ENCODE peak calls at places on chromosome 5, in eight cellular contexts. One of them, this sample, is unnamed.

GRCh38 chr5:66718374-66718977 is 122.3 kb downstream of the MAST4 start:
- DNase-seq in fibroblast of lung: no peak
- DNase-seq in A549: no peak
- DNase-seq in MM.1S: no peak
- DNase-seq in cardiac muscle cell: no peak
- DNase-seq in brain microvascular endothelial cell: no peak
- DNase-seq in IMR-90: no peak
- DNase-seq in AG04450: no peak
- DNase-seq in this sample: no peak

GRCh38 chr5:128965011-128965637 is at the start of gene SLC27A6:
- DNase-seq in fibroblast of lung: peak; percentile 13
- DNase-seq in A549: peak; percentile 11
- DNase-seq in MM.1S: no peak
- DNase-seq in cardiac muscle cell: peak; percentile 79
- DNase-seq in brain microvascular endothelial cell: no peak
- DNase-seq in IMR-90: no peak
- DNase-seq in AG04450: no peak
- DNase-seq in this sample: no peak

GRCh38 chr5:122985954-122986721 is 50.4 kb downstream of the PPIC start:
- DNase-seq in fibroblast of lung: no peak
- DNase-seq in A549: no peak
- DNase-seq in MM.1S: no peak
- DNase-seq in cardiac muscle cell: no peak
- DNase-seq in brain microvascular endothelial cell: no peak
- DNase-seq in IMR-90: no peak
- DNase-seq in AG04450: no peak
- DNase-seq in this sample: no peak

GRCh38 chr5:150609843-150610584 is 30.4 kb upstream of the SYNPO start:
- DNase-seq in fibroblast of lung: no peak
- DNase-seq in A549: no peak
- DNase-seq in MM.1S: no peak
- DNase-seq in cardiac muscle cell: peak; percentile 64
- DNase-seq in brain microvascular endothelial cell: no peak
- DNase-seq in IMR-90: no peak
- DNase-seq in AG04450: no peak
- DNase-seq in this sample: no peak

GRCh38 chr5:1061916-1062315 is 49.9 kb downstream of the SLC12A7 start:
- DNase-seq in fibroblast of lung: no peak
- DNase-seq in A549: no peak
- DNase-seq in MM.1S: no peak
- DNase-seq in cardiac muscle cell: no peak
- DNase-seq in brain microvascular endothelial cell: no peak
- DNase-seq in IMR-90: no peak
- DNase-seq in AG04450: no peak
- DNase-seq in this sample: no peak

GRCh38 chr5:80796861-80797260 is 142.1 kb upstream of the DHFR start:
- DNase-seq in fibroblast of lung: no peak
- DNase-seq in A549: no peak
- DNase-seq in MM.1S: no peak
- DNase-seq in cardiac muscle cell: no peak
- DNase-seq in brain microvascular endothelial cell: no peak
- DNase-seq in IMR-90: no peak
- DNase-seq in AG04450: no peak
- DNase-seq in this sample: no peak

GRCh38 chr5:156497816-156498215 is 170.9 kb downstream of the SGCD start:
- DNase-seq in fibroblast of lung: no peak
- DNase-seq in A549: no peak
- DNase-seq in MM.1S: no peak
- DNase-seq in cardiac muscle cell: no peak
- DNase-seq in brain microvascular endothelial cell: no peak
- DNase-seq in IMR-90: peak; percentile 74
- DNase-seq in AG04450: no peak
- DNase-seq in this sample: peak; percentile 61

GRCh38 chr5:158039911-158040347 is 181.0 kb upstream of the CLINT1 start:
- DNase-seq in fibroblast of lung: no peak
- DNase-seq in A549: no peak
- DNase-seq in MM.1S: peak; percentile 77
- DNase-seq in cardiac muscle cell: no peak
- DNase-seq in brain microvascular endothelial cell: no peak
- DNase-seq in IMR-90: no peak
- DNase-seq in AG04450: no peak
- DNase-seq in this sample: peak; percentile 54

GRCh38 chr5:154002093-154002492 is 36.6 kb downstream of the FAM114A2 start:
- DNase-seq in fibroblast of lung: peak; percentile 80
- DNase-seq in A549: no peak
- DNase-seq in MM.1S: no peak
- DNase-seq in cardiac muscle cell: no peak
- DNase-seq in brain microvascular endothelial cell: no peak
- DNase-seq in IMR-90: peak; percentile 30
- DNase-seq in AG04450: no peak
- DNase-seq in this sample: peak; percentile 5

GRCh38 chr5:173882632-173883031 is 5.5 kb upstream of the CPEB4 start:
- DNase-seq in fibroblast of lung: no peak
- DNase-seq in A549: no peak
- DNase-seq in MM.1S: no peak
- DNase-seq in cardiac muscle cell: no peak
- DNase-seq in brain microvascular endothelial cell: no peak
- DNase-seq in IMR-90: peak; percentile 11
- DNase-seq in AG04450: no peak
- DNase-seq in this sample: peak; percentile 41

GRCh38 chr5:55231476-55232193 is 1.8 kb downstream of the CCNO start:
- DNase-seq in fibroblast of lung: peak; percentile 45
- DNase-seq in A549: no peak
- DNase-seq in MM.1S: no peak
- DNase-seq in cardiac muscle cell: peak; percentile 46
- DNase-seq in brain microvascular endothelial cell: no peak
- DNase-seq in IMR-90: no peak
- DNase-seq in AG04450: no peak
- DNase-seq in this sample: peak; percentile 43
- H3K27ac ChIP-seq in fibroblast of lung: no peak overlapping the region
- H3K27ac ChIP-seq in A549: peak overlapping the region; percentile 94
- H3K27ac ChIP-seq in MM.1S: no peak overlapping the region
- H3K27ac ChIP-seq in cardiac muscle cell: no peak overlapping the region
- H3K27ac ChIP-seq in brain microvascular endothelial cell: no peak overlapping the region
- H3K27ac ChIP-seq in IMR-90: no peak overlapping the region
- H3K27ac ChIP-seq in AG04450: no peak overlapping the region
- H3K27ac ChIP-seq in this sample: no peak overlapping the region

GRCh38 chr5:137758121-137758520 is 4.0 kb upstream of the HNRNPA0 start:
- DNase-seq in fibroblast of lung: no peak
- DNase-seq in A549: no peak
- DNase-seq in MM.1S: no peak
- DNase-seq in cardiac muscle cell: no peak
- DNase-seq in brain microvascular endothelial cell: no peak
- DNase-seq in IMR-90: no peak
- DNase-seq in AG04450: no peak
- DNase-seq in this sample: no peak
- H3K4me3 ChIP-seq in fibroblast of lung: no peak overlapping the region
- H3K4me3 ChIP-seq in A549: no peak overlapping the region
- H3K4me3 ChIP-seq in MM.1S: no peak overlapping the region
- H3K4me3 ChIP-seq in cardiac muscle cell: no peak overlapping the region
- H3K4me3 ChIP-seq in brain microvascular endothelial cell: no peak overlapping the region
- H3K4me3 ChIP-seq in IMR-90: no peak overlapping the region
- H3K4me3 ChIP-seq in AG04450: no peak overlapping the region
- H3K4me3 ChIP-seq in this sample: no peak overlapping the region

GRCh38 chr5:113693621-113694130 is 180.2 kb downstream of the YTHDC2 start:
- DNase-seq in fibroblast of lung: peak; percentile 3
- DNase-seq in A549: no peak
- DNase-seq in MM.1S: no peak
- DNase-seq in cardiac muscle cell: no peak
- DNase-seq in brain microvascular endothelial cell: no peak
- DNase-seq in IMR-90: no peak
- DNase-seq in AG04450: no peak
- DNase-seq in this sample: no peak
- H3K27ac ChIP-seq in fibroblast of lung: no peak overlapping the region
- H3K27ac ChIP-seq in A549: no peak overlapping the region
- H3K27ac ChIP-seq in MM.1S: no peak overlapping the region
- H3K27ac ChIP-seq in cardiac muscle cell: no peak overlapping the region
- H3K27ac ChIP-seq in brain microvascular endothelial cell: no peak overlapping the region
- H3K27ac ChIP-seq in IMR-90: no peak overlapping the region
- H3K27ac ChIP-seq in AG04450: no peak overlapping the region
- H3K27ac ChIP-seq in this sample: no peak overlapping the region

DNA sequence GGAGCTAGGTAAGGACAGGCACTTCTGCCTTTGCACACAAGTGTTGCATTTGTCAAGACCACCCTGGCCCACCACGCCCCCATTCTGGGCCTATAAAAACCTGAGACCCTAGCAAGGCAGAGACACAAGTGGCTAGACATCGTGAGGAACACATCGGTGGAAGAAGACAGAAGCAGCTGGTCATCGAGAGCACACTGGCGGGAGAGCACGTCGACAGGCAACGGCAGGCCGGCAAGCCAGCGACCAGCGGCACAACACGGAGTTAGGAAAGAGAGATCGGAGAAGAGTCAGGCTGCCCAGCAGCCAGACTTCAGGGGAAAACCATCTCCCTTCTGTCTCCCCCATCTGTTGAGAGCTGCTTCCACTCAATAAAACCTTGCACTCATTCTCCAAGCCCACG is 76.1 kb downstream of the HRH2 start:
- DNase-seq in fibroblast of lung: no peak
- DNase-seq in A549: no peak
- DNase-seq in MM.1S: no peak
- DNase-seq in cardiac muscle cell: no peak
- DNase-seq in brain microvascular endothelial cell: no peak
- DNase-seq in IMR-90: no peak
- DNase-seq in AG04450: no peak
- DNase-seq in this sample: no peak
- H3K4me3 ChIP-seq in fibroblast of lung: no peak overlapping the region
- H3K4me3 ChIP-seq in A549: no peak overlapping the region
- H3K4me3 ChIP-seq in MM.1S: no peak overlapping the region
- H3K4me3 ChIP-seq in cardiac muscle cell: no peak overlapping the region
- H3K4me3 ChIP-seq in brain microvascular endothelial cell: no peak overlapping the region
- H3K4me3 ChIP-seq in IMR-90: no peak overlapping the region
- H3K4me3 ChIP-seq in AG04450: no peak overlapping the region
- H3K4me3 ChIP-seq in this sample: no peak overlapping the region

DNA sequence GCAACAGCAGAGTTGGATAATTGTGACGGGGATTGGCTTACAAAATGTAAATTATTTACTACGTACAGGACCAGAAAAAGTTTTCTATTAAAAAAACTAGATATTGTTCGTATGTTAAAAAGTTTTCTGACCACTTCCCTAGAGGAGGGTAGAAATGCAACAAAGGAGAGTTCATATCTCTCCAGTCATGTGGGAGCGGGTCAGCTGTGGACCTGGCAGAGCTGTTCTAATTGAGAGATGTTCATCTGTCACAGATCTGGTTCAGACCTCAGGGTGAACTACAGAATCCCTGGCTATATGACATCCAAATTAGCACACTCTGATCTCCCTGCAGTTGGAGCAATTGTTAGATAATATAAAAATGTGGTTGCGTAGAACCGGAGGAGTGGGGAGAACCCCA is 976.2 kb upstream of the NUDT12 start:
- DNase-seq in fibroblast of lung: no peak
- DNase-seq in A549: no peak
- DNase-seq in MM.1S: no peak
- DNase-seq in cardiac muscle cell: no peak
- DNase-seq in brain microvascular endothelial cell: no peak
- DNase-seq in IMR-90: no peak
- DNase-seq in AG04450: no peak
- DNase-seq in this sample: no peak
- H3K27ac ChIP-seq in fibroblast of lung: no peak overlapping the region
- H3K27ac ChIP-seq in A549: no peak overlapping the region
- H3K27ac ChIP-seq in MM.1S: no peak overlapping the region
- H3K27ac ChIP-seq in cardiac muscle cell: no peak overlapping the region
- H3K27ac ChIP-seq in brain microvascular endothelial cell: no peak overlapping the region
- H3K27ac ChIP-seq in IMR-90: no peak overlapping the region
- H3K27ac ChIP-seq in AG04450: no peak overlapping the region
- H3K27ac ChIP-seq in this sample: no peak overlapping the region

GRCh38 chr5:76325876-76326491 is 77.1 kb upstream of the IQGAP2 start:
- DNase-seq in fibroblast of lung: no peak
- DNase-seq in A549: no peak
- DNase-seq in MM.1S: peak; percentile 89
- DNase-seq in cardiac muscle cell: no peak
- DNase-seq in brain microvascular endothelial cell: no peak
- DNase-seq in IMR-90: no peak
- DNase-seq in AG04450: no peak
- DNase-seq in this sample: no peak
- H3K4me3 ChIP-seq in fibroblast of lung: no peak overlapping the region
- H3K4me3 ChIP-seq in A549: no peak overlapping the region
- H3K4me3 ChIP-seq in MM.1S: peak overlapping the region; percentile 6
- H3K4me3 ChIP-seq in cardiac muscle cell: no peak overlapping the region
- H3K4me3 ChIP-seq in brain microvascular endothelial cell: no peak overlapping the region
- H3K4me3 ChIP-seq in IMR-90: no peak overlapping the region
- H3K4me3 ChIP-seq in AG04450: no peak overlapping the region
- H3K4me3 ChIP-seq in this sample: no peak overlapping the region

This sample was measured in GM23248.